ENCODE peak calls at places on chromosomes 1 and 21, in eight cellular contexts. L is fibroblast of lung, A is GM23338, Z is HFF-Myc, D is AG04450, W is fibroblast of villous mesenchyme, Y is AG10803, R is thyroid gland. N is an unnamed sample.
A peak's percentile ranks its signal among the peaks of the same experiment; 100 is the strongest.

GRCh38 chr1:46173361-46173856 is 1.5 kb upstream of the TSPAN1 start:
- DNase-seq in L (peak; percentile 42), A (peak; percentile 56), Z (no peak), D (no peak), W (peak; percentile 31), Y (peak; percentile 36), R (no peak), N (no peak)

GRCh38 chr1:47182681-47183235 is 7.1 kb downstream of the PDZK1IP1 start:
- DNase-seq in L (no peak), A (no peak), Z (no peak), D (no peak), W (no peak), Y (no peak), R (no peak), N (no peak)

GRCh38 chr1:24949331-24949881 is 19.3 kb upstream of the RUNX3 start:
- DNase-seq in L (peak; percentile 97), A (no peak), Z (no peak), D (peak; percentile 10), W (peak; percentile 38), Y (peak; percentile 39), R (no peak), N (no peak)

GRCh38 chr1:176994926-176995596 is 169.5 kb downstream of the ASTN1 start:
- DNase-seq in L (peak; percentile 67), A (no peak), Z (no peak), D (no peak), W (no peak), Y (no peak), R (no peak), N (no peak)

GRCh38 chr21:43273708-43274021 is 104.9 kb downstream of the CRYAA start:
- DNase-seq in L (no peak), A (no peak), Z (no peak), D (no peak), W (no peak), Y (no peak), R (no peak), N (no peak)

GRCh38 chr1:226708342-226708780 is 30.7 kb downstream of the ITPKB start:
- DNase-seq in L (peak; percentile 70), A (no peak), Z (peak; percentile 90), D (peak; percentile 51), W (peak; percentile 88), Y (peak; percentile 85), R (no peak), N (no peak)

GRCh38 chr1:225824522-225824921 is 14.6 kb downstream of the EPHX1 start:
- DNase-seq in L (no peak), A (peak; percentile 46), Z (no peak), D (no peak), W (no peak), Y (no peak), R (no peak), N (no peak)

GRCh38 chr1:65230741-65231439 is 78.5 kb upstream of the DNAJC6 start:
- DNase-seq in L (no peak), A (no peak), Z (no peak), D (no peak), W (no peak), Y (no peak), R (no peak), N (no peak)

GRCh38 chr21:35528109-35529042 is 479.3 kb upstream of the RUNX1 start:
- DNase-seq in L (no peak), A (no peak), Z (no peak), D (no peak), W (peak; percentile 14), Y (no peak), R (peak; percentile 42), N (no peak)

DNA sequence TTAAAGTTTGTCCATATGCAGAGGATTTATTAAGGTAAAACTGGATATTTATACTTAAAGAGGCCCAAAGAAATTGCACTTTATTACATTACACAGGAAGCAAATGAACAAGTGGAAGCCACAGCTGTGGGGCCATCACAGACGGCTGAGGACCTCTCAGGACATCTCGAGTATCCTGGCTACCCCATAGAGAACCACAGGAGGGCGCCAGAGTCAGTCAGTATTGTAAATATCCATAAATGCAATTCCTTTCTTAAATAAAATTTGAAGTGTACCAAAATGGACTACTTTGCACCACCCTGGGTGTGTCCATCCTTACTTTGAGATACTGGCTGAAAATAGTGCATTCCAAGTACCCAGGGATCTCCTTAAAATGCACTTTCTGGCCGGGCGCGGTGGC is 257.2 kb downstream of the MRPL39 start:
- DNase-seq in L (peak; percentile 32), A (peak; percentile 80), Z (no peak), D (no peak), W (peak; percentile 40), Y (peak; percentile 43), R (peak; percentile 4), N (no peak)
- TF ChIP-seq CTCF in L (peak; percentile 80), A (peak; percentile 71), Z (peak; percentile 62), D (peak; percentile 67), W (peak; percentile 54), Y (peak; percentile 68), R (no peak), N (peak; percentile 56)

DNA sequence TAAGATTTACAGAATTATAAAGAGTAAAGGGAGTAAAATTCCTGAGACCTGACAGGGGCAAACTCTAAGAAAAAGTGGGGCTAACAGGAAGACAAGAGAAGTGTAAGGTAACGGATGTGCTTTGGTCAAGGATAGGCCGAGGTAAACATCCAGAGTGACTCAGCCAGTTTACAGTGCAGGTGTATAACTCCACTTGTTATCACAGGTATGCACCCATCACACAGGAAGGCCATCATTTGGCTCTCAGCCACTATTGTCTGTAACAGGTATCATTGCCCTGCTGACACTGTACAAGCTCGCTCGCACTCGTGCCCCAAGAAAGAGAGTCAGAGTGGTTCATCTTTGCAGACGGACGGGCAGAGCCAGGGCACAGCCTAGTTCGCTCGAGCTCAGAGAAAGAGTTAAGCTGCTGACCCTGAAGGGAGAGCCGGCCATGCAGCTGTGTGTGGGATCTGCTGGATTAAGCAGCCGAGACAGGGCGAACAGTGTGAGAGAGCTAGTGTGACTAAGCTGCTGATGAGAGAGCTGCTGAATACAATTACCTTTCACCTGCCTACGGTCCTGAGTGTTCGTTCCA is 26.8 kb upstream of the LYPD8 start:
- DNase-seq in L (no peak), A (no peak), Z (no peak), D (no peak), W (no peak), Y (no peak), R (no peak), N (no peak)
- H3K4me3 ChIP-seq in L (no peak overlapping the region), A (no peak overlapping the region), Z (no peak overlapping the region), D (no peak overlapping the region), W (no peak overlapping the region), Y (no peak overlapping the region), R (no peak overlapping the region), N (no peak overlapping the region)

GRCh38 chr1:221741971-221742554 is at the start of gene DUSP10:
- DNase-seq in L (peak; percentile 100), A (peak; percentile 100), Z (peak; percentile 98), D (peak; percentile 100), W (peak; percentile 100), Y (peak; percentile 100), R (peak; percentile 99), N (peak; percentile 98)

GRCh38 chr1:221743416-221744208 is 1.7 kb upstream of the DUSP10 start:
- DNase-seq in L (no peak), A (peak; percentile 3), Z (no peak), D (no peak), W (peak; percentile 47), Y (no peak), R (no peak), N (no peak)

GRCh38 chr1:221740941-221741363 is 937 bp downstream of the DUSP10 start:
- DNase-seq in L (no peak), A (no peak), Z (no peak), D (no peak), W (no peak), Y (no peak), R (peak; percentile 26), N (no peak)

GRCh38 chr1:221741364-221741970 is 422 bp downstream of the DUSP10 start:
- DNase-seq in L (peak; percentile 66), A (peak; percentile 57), Z (peak; percentile 16), D (no peak), W (peak; percentile 57), Y (peak; percentile 60), R (peak; percentile 38), N (no peak)

DNA sequence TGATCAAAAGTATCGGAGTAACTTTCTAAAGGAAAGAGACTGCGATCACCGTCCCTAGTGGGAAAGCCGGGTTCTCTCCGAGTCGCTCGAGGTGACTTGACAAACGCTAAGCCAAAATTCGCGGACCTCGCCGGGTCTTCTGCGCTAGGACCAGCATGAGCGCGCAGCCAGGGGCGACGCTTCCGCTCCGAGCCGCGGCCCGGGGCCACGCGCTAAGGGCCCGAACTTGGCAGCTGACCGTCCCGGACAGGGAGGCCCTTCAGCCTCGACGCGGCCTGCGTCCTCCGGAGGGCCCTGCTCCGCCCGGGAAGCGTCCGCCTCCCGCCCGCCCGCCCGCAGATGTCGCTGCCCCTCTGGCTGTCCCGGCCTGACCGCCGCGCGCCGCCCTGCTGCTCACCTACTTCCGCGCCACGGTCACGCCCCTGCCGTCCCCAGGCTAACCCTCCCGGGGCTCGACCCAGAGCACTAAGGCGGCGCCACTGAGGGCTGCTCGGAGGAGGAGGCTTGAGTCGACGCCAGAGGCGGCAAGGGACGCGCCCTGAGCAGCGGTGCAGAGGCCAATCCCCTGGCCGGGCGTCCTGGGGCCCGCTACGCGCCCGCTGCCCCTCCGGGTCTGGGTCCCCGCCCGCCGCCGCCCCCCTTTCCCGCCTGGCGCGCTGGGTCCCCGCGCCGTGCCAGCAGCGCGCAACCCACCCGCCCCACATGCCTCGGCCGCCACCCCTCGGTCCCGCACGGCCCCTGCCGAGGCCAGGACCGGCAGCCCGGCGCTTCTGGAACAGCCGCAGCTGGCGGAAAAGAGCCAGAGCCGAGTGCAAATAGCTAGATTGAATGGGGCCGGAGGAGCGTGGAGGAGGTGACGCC is 896 bp upstream of the DUSP10 start:
- DNase-seq in L (peak; percentile 74), A (peak; percentile 82), Z (peak; percentile 19), D (no peak), W (peak; percentile 80), Y (peak; percentile 84), R (peak; percentile 87), N (no peak)
- TF ChIP-seq CTCF in L (peak; percentile 0), A (peak; percentile 26), Z (no peak), D (no peak), W (peak; percentile 21), Y (peak; percentile 14), R (peak; percentile 10), N (peak; percentile 53)

GRCh38 chr1:56187410-56187809 is 392.0 kb downstream of the PLPP3 start:
- DNase-seq in L (no peak), A (no peak), Z (no peak), D (no peak), W (no peak), Y (no peak), R (no peak), N (no peak)

GRCh38 chr1:56189454-56189853 is 389.9 kb downstream of the PLPP3 start:
- DNase-seq in L (no peak), A (no peak), Z (no peak), D (no peak), W (no peak), Y (no peak), R (no peak), N (no peak)

GRCh38 chr1:56188216-56188615 is 391.1 kb downstream of the PLPP3 start:
- DNase-seq in L (no peak), A (no peak), Z (no peak), D (no peak), W (no peak), Y (peak; percentile 93), R (no peak), N (no peak)

GRCh38 chr1:56189946-56190920 is 389.1 kb downstream of the PLPP3 start:
- DNase-seq in L (no peak), A (peak; percentile 83), Z (no peak), D (no peak), W (no peak), Y (no peak), R (no peak), N (no peak)

DNA sequence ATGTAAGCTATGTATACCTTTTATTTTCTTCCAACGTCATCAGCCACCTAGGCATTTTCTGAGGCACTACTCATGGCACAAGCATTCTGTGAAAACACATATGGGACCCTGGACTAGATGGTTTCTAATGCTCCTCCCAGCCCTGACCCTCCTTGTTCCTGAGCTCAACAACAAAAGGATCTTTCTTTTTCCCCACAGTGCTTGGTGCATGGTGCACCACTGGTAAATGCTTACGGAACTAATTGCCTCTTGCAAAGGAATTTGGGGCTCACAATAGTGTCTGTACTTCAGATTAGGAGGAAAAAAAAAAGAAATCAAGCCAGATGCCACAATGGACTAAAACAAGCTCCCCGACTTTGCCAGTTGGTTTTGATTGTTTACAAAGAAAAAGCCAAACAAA is 390.5 kb downstream of the PLPP3 start:
- DNase-seq in L (no peak), A (peak; percentile 30), Z (no peak), D (no peak), W (no peak), Y (no peak), R (no peak), N (no peak)
- H3K4me3 ChIP-seq in L (no peak overlapping the region), A (no peak overlapping the region), Z (no peak overlapping the region), D (no peak overlapping the region), W (no peak overlapping the region), Y (no peak overlapping the region), R (no peak overlapping the region), N (no peak overlapping the region)

N was measured in Panc1.